ENCODE peak calls at places on chromosomes 11 and 22, in seven cellular contexts. L is A549, I is fibroblast of lung, D is HFFc6, T is WTC11, Q is GM13976, S is Calu3. J is an unnamed sample.

GRCh38 chr11:105078283-105078682 is 33.1 kb upstream of the CARD16 start:
- DNase-seq in D (no peak), L (no peak), I (no peak), S (no peak), T (no peak), Q (no peak), J (no peak)

GRCh38 chr22:50420581-50420980 is 54.3 kb downstream of the SBF1 start:
- DNase-seq in S (no peak), D (no peak), I (no peak), T (no peak), L (no peak), Q (no peak), J (no peak)

GRCh38 chr11:120058931-120059330 is 79.0 kb downstream of the TRIM29 start:
- DNase-seq in D (no peak), Q (no peak), S (no peak), I (no peak), T (no peak), L (no peak), J (no peak)

GRCh38 chr22:22526125-22526912 is 6.2 kb upstream of the ZNF280A start:
- DNase-seq in T (no peak), S (no peak), Q (no peak), I (no peak), L (no peak), D (no peak), J (no peak)

GRCh38 chr11:44011797-44012196 is 36.0 kb upstream of the ACCSL start:
- DNase-seq in I (peak), L (no peak), Q (no peak), S (no peak), D (peak), T (no peak), J (no peak)

GRCh38 chr11:19723572-19724342 is 11.1 kb downstream of the NAV2 start:
- DNase-seq in I (peak), L (no peak), S (peak), D (peak), T (no peak), Q (no peak), J (peak)

GRCh38 chr11:74636633-74637184 is 44.3 kb downstream of the POLD3 start:
- DNase-seq in L (peak), S (no peak), D (peak), T (no peak), Q (no peak), I (peak), J (no peak)

GRCh38 chr11:68939583-68940555 is 36.2 kb downstream of the IGHMBP2 start:
- DNase-seq in L (no peak), I (no peak), S (no peak), T (no peak), D (no peak), Q (peak), J (no peak)

GRCh38 chr22:47355776-47356432 is 593.5 kb downstream of the TBC1D22A start:
- DNase-seq in Q (no peak), D (no peak), S (no peak), T (no peak), L (no peak), I (no peak), J (no peak)

GRCh38 chr11:19931141-19931767 is 218.6 kb downstream of the NAV2 start:
- DNase-seq in D (peak), L (no peak), I (peak), S (no peak), Q (no peak), T (no peak), J (no peak)

GRCh38 chr11:75781296-75781695 is 12.7 kb downstream of the DGAT2 start:
- DNase-seq in S (no peak), Q (no peak), D (no peak), L (no peak), T (no peak), I (no peak), J (no peak)

GRCh38 chr11:134501406-134502152 is 89.5 kb upstream of the B3GAT1 start:
- DNase-seq in T (no peak), S (no peak), L (no peak), I (no peak), D (no peak), Q (no peak), J (no peak)

GRCh38 chr22:42617155-42617983 is 2.7 kb upstream of the POLDIP3 start:
- DNase-seq in T (no peak), I (no peak), L (no peak), S (no peak), Q (no peak), D (no peak), J (no peak)

GRCh38 chr11:35243774-35244173 is 104.8 kb downstream of the CD44 start:
- DNase-seq in I (no peak), L (no peak), T (no peak), D (no peak), S (no peak), Q (no peak), J (no peak)

GRCh38 chr22:48347311-48347710 is 1480.4 kb downstream of the BRD1 start:
- DNase-seq in D (no peak), Q (no peak), L (no peak), I (no peak), T (no peak), S (no peak), J (no peak)

GRCh38 chr11:121467965-121468364 is 15.2 kb upstream of the SORL1-AS1 start:
- DNase-seq in I (peak), T (no peak), D (no peak), S (no peak), L (no peak), Q (peak), J (peak)

GRCh38 chr22:43819691-43820670 is 7.9 kb upstream of the EFCAB6 start:
- DNase-seq in Q (peak), S (no peak), T (no peak), D (no peak), I (no peak), L (no peak), J (no peak)

GRCh38 chr22:36144886-36145541 is 15.5 kb downstream of the APOL3 start:
- DNase-seq in T (peak), D (peak), S (peak), I (peak), Q (peak), L (peak), J (peak)

GRCh38 chr11:110472858-110473257 is 43.1 kb downstream of the FDX1 start:
- DNase-seq in L (no peak), Q (no peak), S (peak), I (peak), D (peak), T (no peak), J (no peak)

GRCh38 chr11:126265801-126266200 is 2.9 kb downstream of the SRPRA start:
- DNase-seq in S (no peak), I (peak), Q (no peak), L (peak), D (peak), T (no peak), J (no peak)

GRCh38 chr11:121336279-121336947 is 43.8 kb downstream of the SC5D start:
- DNase-seq in D (no peak), S (no peak), Q (no peak), T (no peak), L (no peak), I (no peak), J (no peak)

GRCh38 chr11:11789735-11790369 is 51.9 kb upstream of the USP47 start:
- DNase-seq in I (peak), D (peak), Q (no peak), L (peak), T (no peak), S (peak), J (peak)

GRCh38 chr22:46972256-46972655 is 209.8 kb downstream of the TBC1D22A start:
- DNase-seq in S (no peak), Q (no peak), D (no peak), I (no peak), L (no peak), T (no peak), J (no peak)

GRCh38 chr11:67699521-67699920 is 25.1 kb upstream of the ALDH3B2 start:
- DNase-seq in D (peak), T (no peak), S (no peak), Q (no peak), I (peak), L (peak), J (no peak)

GRCh38 chr11:61477734-61478148 is 30.8 kb upstream of the LRRC10B start:
- DNase-seq in L (peak), T (peak), I (no peak), S (peak), D (no peak), Q (peak), J (peak)

GRCh38 chr22:46220921-46221320 is 29.2 kb downstream of the CDPF1 start:
- DNase-seq in I (peak), D (no peak), Q (no peak), T (no peak), S (no peak), L (no peak), J (peak)

GRCh38 chr11:12461516-12461915 is 84.1 kb downstream of the PARVA start:
- DNase-seq in S (no peak), I (no peak), Q (no peak), L (no peak), D (no peak), T (no peak), J (no peak)

GRCh38 chr11:70568504-70569172 is 170.3 kb downstream of the CTTN start:
- DNase-seq in Q (no peak), T (peak), L (no peak), I (peak), D (peak), S (peak), J (no peak)

GRCh38 chr11:35980646-35981402 is 37.0 kb downstream of the LDLRAD3 start:
- DNase-seq in S (no peak), I (no peak), L (no peak), Q (peak), D (no peak), T (no peak), J (no peak)

GRCh38 chr11:17718510-17718962 is 835 bp upstream of the MYOD1 start:
- DNase-seq in S (no peak), D (no peak), L (no peak), T (no peak), I (no peak), Q (no peak), J (no peak)

GRCh38 chr22:39908737-39909136 is 7.9 kb downstream of the GRAP2 start:
- DNase-seq in I (peak), L (no peak), S (no peak), Q (no peak), T (no peak), D (peak), J (peak)

GRCh38 chr22:45852826-45853225 is 124.1 kb downstream of the WNT7B start:
- DNase-seq in T (no peak), D (no peak), Q (no peak), L (peak), S (no peak), I (no peak), J (no peak)

GRCh38 chr11:44559207-44559943 is 6.1 kb upstream of the CD82 start:
- DNase-seq in L (no peak), T (peak), I (no peak), D (no peak), S (no peak), Q (peak), J (peak)

GRCh38 chr22:27306771-27307170 is 494.8 kb downstream of the MN1 start:
- DNase-seq in S (no peak), Q (no peak), T (no peak), L (no peak), I (no peak), D (no peak), J (no peak)

GRCh38 chr11:112637046-112637445 is 324.2 kb upstream of the NCAM1 start:
- DNase-seq in L (no peak), T (no peak), D (no peak), I (no peak), Q (no peak), S (no peak), J (no peak)

GRCh38 chr11:116193321-116194114 is 579.3 kb downstream of the BUD13 start:
- DNase-seq in T (peak), D (no peak), S (peak), Q (no peak), L (peak), I (peak), J (no peak)

GRCh38 chr22:48711669-48712068 is 1116.0 kb downstream of the BRD1 start:
- DNase-seq in S (no peak), Q (no peak), I (no peak), L (no peak), D (no peak), T (no peak), J (no peak)

DNA sequence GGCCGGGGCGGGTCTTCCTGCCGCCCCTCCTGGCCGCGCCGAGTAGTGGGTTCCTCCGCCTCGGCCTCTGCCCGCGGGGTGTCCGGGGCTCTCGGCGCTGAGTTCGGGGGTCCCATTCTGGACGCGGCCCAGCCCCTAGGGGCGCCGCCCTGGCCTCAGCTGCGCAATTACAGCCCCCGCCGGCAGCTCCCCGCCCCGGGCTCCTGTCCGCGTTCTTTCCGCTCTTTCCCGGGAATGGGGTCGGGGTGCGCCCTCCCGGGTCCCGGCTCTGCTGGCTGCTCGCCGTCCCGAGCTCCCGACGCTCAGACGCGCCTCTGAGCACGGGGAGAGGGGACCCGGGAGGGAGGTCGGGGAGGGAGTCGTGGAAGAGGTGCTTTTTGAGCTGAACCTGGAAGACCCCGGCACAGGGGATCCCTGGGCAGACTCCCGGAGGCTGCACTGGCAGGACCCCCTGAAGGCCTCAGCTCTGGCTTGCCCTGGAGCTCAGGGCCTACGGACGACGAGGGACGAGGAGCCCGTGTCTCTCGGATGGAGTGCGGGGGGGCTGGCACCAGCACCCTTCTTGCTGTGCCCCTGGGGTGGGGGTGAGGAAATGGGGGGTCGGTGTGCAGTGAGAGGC is 543 bp downstream of the TSPAN4 start:
- DNase-seq in L (no peak), T (no peak), S (no peak), D (no peak), Q (no peak), I (no peak), J (no peak)
- TF ChIP-seq CTCF in L (no peak), T (peak), S (no peak), D (peak), Q (no peak), I (no peak), J (peak)

GRCh38 chr11:94168882-94169281 is 40.2 kb downstream of the PANX1 start:
- DNase-seq in T (no peak), L (no peak), S (no peak), Q (no peak), D (no peak), I (no peak), J (no peak)

GRCh38 chr11:94169930-94170329 is 41.3 kb downstream of the PANX1 start:
- DNase-seq in Q (no peak), D (no peak), T (no peak), I (no peak), L (no peak), S (no peak), J (no peak)

GRCh38 chr11:94170953-94171352 is 42.3 kb downstream of the PANX1 start:
- DNase-seq in D (no peak), T (no peak), Q (no peak), S (no peak), I (no peak), L (no peak), J (no peak)

GRCh38 chr11:94169516-94169915 is 40.9 kb downstream of the PANX1 start:
- DNase-seq in T (peak), Q (no peak), I (no peak), S (no peak), D (no peak), L (no peak), J (no peak)

DNA sequence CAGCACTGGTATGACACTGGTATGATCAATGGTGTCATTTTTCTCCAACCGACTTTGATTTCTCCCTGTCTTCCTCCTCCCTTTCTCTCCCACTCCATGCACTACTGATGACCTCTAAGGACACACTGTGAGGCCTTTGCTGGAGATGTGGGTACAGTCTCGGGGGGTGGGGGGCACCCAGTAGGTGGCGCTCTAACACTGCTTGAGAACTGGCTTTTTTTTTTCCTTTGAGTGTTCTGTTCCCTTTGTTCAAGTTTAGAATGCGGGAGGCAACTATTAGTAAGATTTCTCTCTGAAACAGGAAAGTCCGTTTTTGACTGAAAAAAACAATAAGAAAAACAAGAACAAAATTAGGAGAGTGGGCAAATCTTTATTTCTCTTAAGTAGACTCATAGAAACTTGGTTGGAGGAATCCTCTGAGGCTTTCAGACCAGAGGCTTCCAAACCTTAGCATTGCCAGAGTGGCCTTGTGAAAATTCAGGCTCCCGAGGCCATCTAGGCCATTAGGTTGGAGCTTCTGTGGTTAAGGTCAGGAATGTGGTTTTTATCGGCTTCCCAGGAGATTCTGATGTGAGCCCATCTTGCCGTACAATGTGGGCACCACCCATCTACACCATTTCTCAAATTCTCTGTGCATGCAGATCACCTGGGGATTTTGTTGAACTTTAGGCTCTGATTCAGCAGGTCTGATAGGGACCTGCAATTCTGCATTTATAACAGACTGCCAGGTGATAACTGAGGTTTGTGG is 43.2 kb downstream of the PANX1 start:
- DNase-seq in T (peak), L (peak), I (no peak), S (peak), Q (peak), D (peak), J (peak)
- TF ChIP-seq CTCF in T (peak), L (peak), I (peak), S (peak), Q (peak), D (peak), J (peak)

GRCh38 chr11:83816572-83817187 is 530.5 kb upstream of the CCDC90B start:
- DNase-seq in S (no peak), Q (no peak), D (peak), L (peak), I (peak), T (no peak), J (no peak)
- TF ChIP-seq CTCF in S (peak), Q (peak), D (peak), L (peak), I (peak), T (peak), J (peak)

GRCh38 chr11:37630866-37631265 is 1032.8 kb upstream of the RAG2 start:
- DNase-seq in D (no peak), L (no peak), I (no peak), S (no peak), Q (no peak), T (no peak), J (no peak)
- TF ChIP-seq CTCF in D (no peak), L (no peak), I (no peak), S (no peak), Q (no peak), T (no peak), J (no peak)

GRCh38 chr11:15170170-15170569 is 55.4 kb downstream of the INSC start:
- DNase-seq in Q (no peak), I (peak), S (no peak), L (no peak), T (no peak), D (no peak), J (no peak)

GRCh38 chr11:15170698-15171097 is 56.0 kb downstream of the INSC start:
- DNase-seq in I (no peak), D (no peak), S (no peak), T (no peak), L (no peak), Q (no peak), J (no peak)

GRCh38 chr11:15175780-15176179 is 61.1 kb downstream of the INSC start:
- DNase-seq in S (no peak), Q (no peak), I (no peak), T (no peak), L (no peak), D (no peak), J (no peak)

GRCh38 chr11:15176646-15177163 is 62.0 kb downstream of the INSC start:
- DNase-seq in L (no peak), I (no peak), T (no peak), S (no peak), Q (no peak), D (no peak), J (no peak)

DNA sequence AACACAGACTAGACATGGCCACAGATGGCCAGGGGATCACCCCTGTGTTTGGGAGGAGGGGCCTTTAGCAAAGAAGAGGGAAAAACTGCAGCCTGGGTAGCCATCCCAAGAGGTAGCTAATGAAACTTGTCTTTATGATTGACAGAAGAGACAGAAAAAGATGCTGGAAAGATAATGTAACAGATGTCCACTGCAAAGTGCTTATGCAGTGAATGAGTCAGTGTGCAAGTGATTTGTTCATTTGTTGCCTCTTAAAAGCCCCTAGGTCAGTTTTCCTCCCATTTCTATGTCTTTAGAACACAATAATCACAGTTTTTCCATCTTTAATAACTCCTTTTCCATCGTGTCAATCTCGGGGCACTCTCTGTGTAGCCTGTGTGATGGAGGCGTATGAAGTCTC is 57.2 kb downstream of the INSC start:
- DNase-seq in T (no peak), L (no peak), I (no peak), S (no peak), Q (no peak), D (no peak), J (no peak)
- TF ChIP-seq CTCF in T (no peak), L (no peak), I (no peak), S (no peak), Q (no peak), D (no peak), J (no peak)

GRCh38 chr11:8382436-8383053 is 118.9 kb upstream of the LMO1 start:
- DNase-seq in L (no peak), S (no peak), I (peak), D (peak), Q (no peak), T (no peak), J (no peak)
- TF ChIP-seq CTCF in L (no peak), S (no peak), I (no peak), D (no peak), Q (no peak), T (no peak), J (no peak)

GRCh38 chr11:2721163-2721935 is 21.6 kb upstream of the KCNQ1OT1 start:
- DNase-seq in I (no peak), L (no peak), S (no peak), T (peak), Q (no peak), D (no peak), J (no peak)

GRCh38 chr11:2717561-2717960 is 17.8 kb upstream of the KCNQ1OT1 start:
- DNase-seq in D (no peak), T (no peak), I (no peak), Q (no peak), S (no peak), L (no peak), J (no peak)

GRCh38 chr11:2716376-2717095 is 16.7 kb upstream of the KCNQ1OT1 start:
- DNase-seq in T (no peak), S (no peak), D (no peak), I (no peak), Q (no peak), L (no peak), J (no peak)

GRCh38 chr11:2719831-2720603 is 20.2 kb upstream of the KCNQ1OT1 start:
- DNase-seq in T (no peak), Q (no peak), D (no peak), S (no peak), I (no peak), L (no peak), J (no peak)

GRCh38 chr11:2718817-2719438 is 19.1 kb upstream of the KCNQ1OT1 start:
- DNase-seq in T (no peak), S (no peak), I (no peak), D (no peak), L (no peak), Q (no peak), J (no peak)
- TF ChIP-seq CTCF in T (no peak), S (no peak), I (no peak), D (no peak), L (no peak), Q (no peak), J (no peak)

J was measured in activated CD8-positive, alpha-beta T cell treated with anti-CD3 and anti-CD28 coated beads for 36 hours.